ENCODE peak calls at places on chromosomes 6 and 20, in five cellular contexts. W, K, O, B and H are unnamed samples.

GRCh38 chr20:21228511-21228910 is 74.6 kb upstream of the XRN2 start:
- DNase-seq in O (no peak), K (no peak), B (no peak), W (no peak), H (no peak)

GRCh38 chr20:32834972-32835371 is 15.2 kb downstream of the MAPRE1 start:
- DNase-seq in K (no peak), O (no peak), W (no peak), B (no peak), H (no peak)

GRCh38 chr20:44405785-44406571 is 50.5 kb downstream of the HNF4A start:
- DNase-seq in W (no peak), B (no peak), K (no peak), O (no peak), H (no peak)

GRCh38 chr6:100088009-100088408 is 94.0 kb upstream of the MCHR2 start:
- DNase-seq in B (no peak), W (no peak), K (peak), O (no peak), H (peak)

GRCh38 chr20:10672579-10673127 is 1.1 kb downstream of the JAG1 start:
- DNase-seq in W (no peak), B (peak), K (peak), O (no peak), H (no peak)

GRCh38 chr20:63121749-63122405 is 94.1 kb downstream of the YTHDF1 start:
- DNase-seq in W (no peak), K (no peak), O (no peak), B (peak), H (no peak)

GRCh38 chr6:128914051-128914450 is 31.1 kb downstream of the LAMA2 start:
- DNase-seq in K (peak), B (no peak), W (no peak), O (no peak), H (no peak)

GRCh38 chr6:89385846-89386245 is 26.2 kb downstream of the RRAGD start:
- DNase-seq in B (no peak), O (no peak), W (no peak), K (no peak), H (no peak)

GRCh38 chr6:108735991-108736345 is 112.3 kb upstream of the ARMC2 start:
- DNase-seq in B (no peak), K (no peak), O (no peak), W (no peak), H (no peak)